ENCODE peak calls at places on chromosomes 13 and 19, in five cellular contexts. K is psoas muscle, N is tibial artery, Y is Peyer's patch, G is right lobe of liver. Z is an unnamed sample.

GRCh38 chr13:114161644-114162532 is 17.2 kb upstream of the CFAP97D2 start:
- DNase-seq in K (peak), N (peak), Y (peak), G (peak), Z (no peak)

GRCh38 chr19:45428385-45429231 is 4.9 kb upstream of the ERCC1 start:
- DNase-seq in K (peak), N (peak), Y (no peak), G (no peak), Z (no peak)

GRCh38 chr19:46803555-46803954 is 15.2 kb upstream of the SLC1A5 start:
- DNase-seq in K (no peak), N (no peak), Y (peak), G (no peak), Z (no peak)

GRCh38 chr13:110869231-110869804 is 45.6 kb downstream of the ANKRD10 start:
- DNase-seq in K (peak), N (no peak), Y (no peak), G (no peak), Z (no peak)

GRCh38 chr13:109904218-109904617 is 117.8 kb upstream of the IRS2 start:
- DNase-seq in K (no peak), N (no peak), Y (no peak), G (no peak), Z (no peak)

GRCh38 chr19:46839752-46840151 is 10.9 kb downstream of the AP2S1 start:
- DNase-seq in K (peak), N (no peak), Y (peak), G (no peak), Z (no peak)

GRCh38 chr19:53808710-53809125 is 15.4 kb downstream of the NLRP12 start:
- DNase-seq in K (no peak), N (no peak), Y (no peak), G (no peak), Z (no peak)

GRCh38 chr19:52567921-52568320 is 2.2 kb upstream of the ZNF701 start:
- DNase-seq in K (no peak), N (no peak), Y (no peak), G (no peak), Z (no peak)

GRCh38 chr19:46674416-46675178 is 13.6 kb upstream of the DACT3 start:
- DNase-seq in K (no peak), N (no peak), Y (no peak), G (no peak), Z (no peak)

GRCh38 chr19:801030-801860 is 4.0 kb downstream of the PTBP1 start:
- DNase-seq in K (peak), N (peak), Y (peak), G (peak), Z (peak)

GRCh38 chr19:29866011-29866410 is 54.2 kb downstream of the CCNE1 start:
- DNase-seq in K (no peak), N (no peak), Y (no peak), G (no peak), Z (no peak)

GRCh38 chr19:9721861-9722260 is 46.7 kb downstream of the ZNF846 start:
- DNase-seq in K (no peak), N (no peak), Y (no peak), G (no peak), Z (no peak)

GRCh38 chr13:114112826-114113322 is 19.5 kb downstream of the RASA3 start:
- DNase-seq in K (peak), N (peak), Y (no peak), G (peak), Z (no peak)

GRCh38 chr13:41981961-41982723 is 21.2 kb upstream of the VWA8 start:
- DNase-seq in K (no peak), N (no peak), Y (no peak), G (no peak), Z (no peak)

GRCh38 chr19:10936661-10937084 is 8.1 kb downstream of the TIMM29 start:
- DNase-seq in K (no peak), N (no peak), Y (peak), G (no peak), Z (no peak)

GRCh38 chr13:24614306-24615080 is 65.7 kb upstream of the ATP12A start:
- DNase-seq in K (no peak), N (no peak), Y (no peak), G (no peak), Z (no peak)

GRCh38 chr13:90708159-90708558 is 639.3 kb upstream of the MIR17HG start:
- DNase-seq in K (no peak), N (no peak), Y (no peak), G (no peak), Z (no peak)

GRCh38 chr13:101317986-101318523 is 98.3 kb downstream of the NALCN start:
- DNase-seq in K (no peak), N (no peak), Y (no peak), G (no peak), Z (no peak)

GRCh38 chr19:50025022-50025793 is at the start of gene VRK3:
- DNase-seq in K (peak), N (peak), Y (peak), G (peak), Z (peak)
- TF ChIP-seq CTCF in K (no peak), N (peak), Y (no peak), G (no peak), Z (no peak)

GRCh38 chr13:48415516-48415915 is 2.6 kb upstream of the LPAR6 start:
- DNase-seq in K (no peak), N (no peak), Y (no peak), G (no peak), Z (no peak)

GRCh38 chr13:48411281-48412099 is 1.4 kb downstream of the LPAR6 start:
- DNase-seq in K (no peak), N (no peak), Y (no peak), G (no peak), Z (no peak)

GRCh38 chr13:48412100-48412556 is 785 bp downstream of the LPAR6 start:
- DNase-seq in K (no peak), N (no peak), Y (no peak), G (no peak), Z (no peak)

GRCh38 chr13:48414501-48414900 is 1.6 kb upstream of the LPAR6 start:
- DNase-seq in K (no peak), N (no peak), Y (no peak), G (no peak), Z (no peak)

DNA sequence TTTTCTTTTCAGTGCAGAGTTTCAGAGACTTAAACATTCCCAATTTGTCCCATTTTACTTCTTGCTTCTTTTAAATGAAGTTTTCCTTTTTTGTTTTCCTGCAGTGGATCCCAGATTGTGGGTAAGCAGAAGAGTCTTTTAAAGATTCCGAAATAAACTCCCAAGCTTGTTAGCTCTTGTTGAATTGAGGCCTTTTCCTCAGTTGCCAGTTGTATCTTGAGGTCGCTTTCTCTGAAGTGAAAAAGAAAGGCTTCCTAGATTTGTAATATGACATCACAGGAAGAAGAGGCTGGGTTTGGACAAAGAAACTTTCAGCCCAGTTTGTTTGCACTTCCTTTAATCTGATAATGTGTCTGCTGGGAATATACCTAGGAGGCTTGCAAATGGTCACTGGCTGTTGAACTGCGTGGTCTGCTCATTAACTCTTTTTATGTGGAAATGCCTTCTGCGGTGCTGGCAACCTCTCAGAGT is at the start of gene LPAR6:
- DNase-seq in K (no peak), N (no peak), Y (no peak), G (no peak), Z (no peak)
- H3K4me3 ChIP-seq in K (peak), N (peak), Y (peak), G (peak), Z (peak)

DNA sequence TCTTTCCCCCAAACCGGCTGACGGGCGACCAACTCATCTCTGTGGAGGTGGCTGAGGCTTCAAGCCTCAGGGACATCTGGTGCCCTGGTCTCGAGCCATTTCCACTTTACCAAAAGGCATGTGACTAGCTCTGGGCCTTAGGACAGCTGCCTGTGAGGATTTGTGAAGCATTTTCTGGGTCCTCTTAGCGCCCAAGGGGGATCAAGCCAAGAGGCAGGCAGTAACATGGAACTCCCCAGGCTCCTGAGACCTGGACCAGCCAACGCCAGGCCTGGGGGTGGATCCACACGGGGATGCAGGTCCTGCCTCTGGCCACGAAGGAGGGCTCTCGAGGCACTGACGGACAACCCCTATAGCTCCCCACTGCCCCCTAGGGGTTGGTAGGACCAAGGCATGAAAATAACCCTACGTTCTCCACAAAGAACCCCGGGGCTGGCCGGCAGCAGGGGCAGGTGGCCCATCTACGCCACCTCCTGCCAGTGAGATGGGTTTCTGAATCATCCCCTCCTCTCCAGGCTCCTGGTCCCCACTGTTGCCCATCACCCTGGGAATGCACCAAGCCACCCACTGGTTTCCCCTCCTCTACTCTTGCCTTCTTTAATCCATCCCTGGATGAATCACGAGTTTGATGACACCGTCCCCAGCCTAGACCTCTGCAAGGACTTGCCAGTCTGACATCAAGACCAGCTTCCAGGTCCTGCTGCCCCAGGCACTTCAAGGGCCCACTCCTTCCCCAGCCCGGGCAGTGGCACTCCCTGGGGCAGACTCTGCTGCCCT is 7.0 kb upstream of the MYDGF start:
- DNase-seq in K (peak), N (no peak), Y (peak), G (no peak), Z (peak)
- TF ChIP-seq CTCF in K (peak), N (no peak), Y (no peak), G (peak), Z (peak)

GRCh38 chr19:36246006-36246391 is 31.1 kb downstream of the ZNF146 start:
- DNase-seq in K (no peak), N (no peak), Y (no peak), G (no peak), Z (no peak)
- H3K4me3 ChIP-seq in K (peak), N (peak), Y (no peak), G (no peak), Z (peak)

DNA sequence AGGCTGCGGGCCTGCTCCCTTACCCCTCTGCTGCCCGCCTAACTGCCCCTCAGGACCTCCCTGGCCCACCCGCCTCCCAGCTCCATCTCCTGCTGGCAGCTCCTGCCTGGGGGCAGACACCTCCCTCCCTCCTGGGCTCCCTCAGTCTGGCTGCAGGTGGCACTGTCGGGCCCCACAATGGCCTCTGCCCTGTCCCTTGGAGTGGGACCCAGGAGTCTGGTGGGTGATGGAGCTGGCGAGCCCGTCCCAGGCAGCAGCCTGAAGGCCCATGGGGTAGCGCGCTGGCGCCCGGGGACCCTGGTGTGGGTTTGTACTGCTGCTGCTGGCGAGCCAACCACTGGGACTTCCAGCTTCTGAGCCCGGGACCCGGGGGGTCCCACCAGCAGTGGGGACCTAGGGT is 83.6 kb downstream of the KDM4B start:
- DNase-seq in K (no peak), N (no peak), Y (no peak), G (no peak), Z (no peak)
- TF ChIP-seq CTCF in K (no peak), N (no peak), Y (no peak), G (no peak), Z (peak)

GRCh38 chr19:2634960-2635359 is 67.5 kb downstream of the GNG7 start:
- DNase-seq in K (no peak), N (no peak), Y (no peak), G (no peak), Z (no peak)

GRCh38 chr19:2636142-2636896 is 66.2 kb downstream of the GNG7 start:
- DNase-seq in K (no peak), N (no peak), Y (no peak), G (peak), Z (no peak)

GRCh38 chr19:2634228-2634951 is 68.1 kb downstream of the GNG7 start:
- DNase-seq in K (no peak), N (peak), Y (no peak), G (peak), Z (no peak)

GRCh38 chr19:2638417-2638940 is 64.0 kb downstream of the GNG7 start:
- DNase-seq in K (no peak), N (no peak), Y (no peak), G (no peak), Z (no peak)

DNA sequence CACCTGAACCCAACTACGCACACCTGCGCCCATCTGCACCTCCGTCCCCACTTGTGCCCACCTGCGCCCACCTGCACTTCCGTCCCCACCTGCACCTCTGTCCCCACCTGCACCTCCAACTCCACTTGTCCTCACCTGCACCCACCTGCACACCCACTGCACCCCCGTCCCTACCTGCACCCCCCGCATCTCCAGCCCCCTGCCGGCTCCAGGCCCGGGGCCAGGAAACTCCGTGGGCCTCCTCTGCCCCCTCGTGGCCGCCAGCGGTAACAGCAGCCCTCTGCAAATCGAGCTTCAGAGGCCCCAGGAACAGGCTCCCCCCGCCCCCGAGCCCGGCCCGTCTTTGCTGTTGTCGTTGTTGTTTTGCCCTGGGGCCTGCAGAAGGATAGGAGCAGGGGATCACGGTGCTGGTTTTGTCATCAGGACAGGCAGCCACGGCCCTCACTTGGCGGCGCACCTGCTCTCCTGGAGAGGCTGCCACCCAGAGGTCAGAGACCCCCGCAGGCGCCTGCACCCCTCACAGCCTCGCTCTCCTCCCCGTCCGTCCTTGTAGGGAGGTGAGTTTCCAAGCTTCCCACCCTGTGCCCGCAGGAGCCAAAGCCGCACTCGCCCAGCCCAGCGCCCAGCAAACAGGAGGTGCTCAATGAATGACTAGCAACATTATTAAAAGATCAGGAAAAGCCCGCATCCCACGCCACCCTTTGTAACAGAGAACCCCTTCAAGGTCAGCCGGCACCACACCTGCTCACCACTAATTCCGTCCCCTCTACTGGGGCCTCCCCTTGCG is 65.4 kb downstream of the GNG7 start:
- DNase-seq in K (peak), N (no peak), Y (peak), G (peak), Z (no peak)
- H3K4me3 ChIP-seq in K (no peak), N (no peak), Y (no peak), G (no peak), Z (peak)

GRCh38 chr13:83085186-83085900 is 796.9 kb downstream of the SLITRK1 start:
- DNase-seq in K (no peak), N (no peak), Y (no peak), G (no peak), Z (no peak)
- TF ChIP-seq CTCF in K (no peak), N (no peak), Y (no peak), G (no peak), Z (no peak)